ENCODE peak calls at places on chromosomes 11 and 22, in nine cellular contexts. R is CD8-positive, alpha-beta T cell; A is left ventricle myocardium inferior; Q is neuronal stem cell; D is mesenchymal stem cell; V is thoracic aorta; M is neural progenitor cell; X is mammary epithelial cell; B is fibroblast of lung. Y is an unnamed sample.

GRCh38 chr11:48055292-48056132 is 75.2 kb downstream of the PTPRJ start:
- DNase-seq in R (peak; percentile 53), A (no peak), Q (no peak), D (peak; percentile 52), V (no peak), M (no peak), X (peak; percentile 65), B (no peak), Y (no peak)

GRCh38 chr11:10659339-10660216 is 34.0 kb downstream of the IRAG1 start:
- DNase-seq in R (no peak), A (no peak), Q (no peak), D (peak; percentile 99), V (peak; percentile 61), M (no peak), X (peak; percentile 73), B (peak; percentile 84), Y (no peak)

GRCh38 chr11:128837627-128838026 is 29.5 kb downstream of the KCNJ1 start:
- DNase-seq in R (peak; percentile 32), A (no peak), Q (no peak), D (no peak), V (no peak), M (no peak), X (no peak), B (no peak), Y (no peak)

GRCh38 chr11:42840176-42840829 is 471.5 kb upstream of the API5 start:
- DNase-seq in R (no peak), A (no peak), Q (no peak), D (no peak), V (no peak), M (no peak), X (no peak), B (no peak), Y (no peak)

GRCh38 chr11:46009647-46010046 is 87.2 kb downstream of the LARGE2 start:
- DNase-seq in R (no peak), A (no peak), Q (no peak), D (no peak), V (no peak), M (no peak), X (peak; percentile 5), B (no peak), Y (no peak)

GRCh38 chr11:9574556-9574805 is 1.0 kb downstream of the WEE1 start:
- DNase-seq in R (peak; percentile 17), A (peak; percentile 29), Q (no peak), D (no peak), V (no peak), M (peak; percentile 67), X (no peak), B (no peak), Y (peak; percentile 78)

GRCh38 chr22:32775957-32776356 is 25.5 kb upstream of the TIMP3 start:
- DNase-seq in R (no peak), A (no peak), Q (no peak), D (no peak), V (no peak), M (peak; percentile 30), X (no peak), B (no peak), Y (no peak)

GRCh38 chr11:44832452-44832851 is 105.7 kb downstream of the TSPAN18 start:
- DNase-seq in R (no peak), A (no peak), Q (no peak), D (no peak), V (no peak), M (no peak), X (no peak), B (no peak), Y (no peak)

GRCh38 chr11:21783954-21784353 is 408.9 kb upstream of the ANO5 start:
- DNase-seq in R (no peak), A (no peak), Q (no peak), D (no peak), V (no peak), M (no peak), X (no peak), B (no peak), Y (no peak)

GRCh38 chr11:3090096-3090901 is 33.1 kb upstream of the CARS1 start:
- DNase-seq in R (no peak), A (no peak), Q (no peak), D (no peak), V (no peak), M (no peak), X (no peak), B (no peak), Y (no peak)

GRCh38 chr11:130124096-130124495 is 35.5 kb upstream of the ST14 start:
- DNase-seq in R (no peak), A (peak; percentile 65), Q (no peak), D (peak; percentile 94), V (peak; percentile 51), M (no peak), X (peak; percentile 89), B (peak; percentile 96), Y (peak; percentile 89)

GRCh38 chr11:113690619-113691569 is 15.2 kb downstream of the TMPRSS5 start:
- DNase-seq in R (no peak), A (no peak), Q (peak; percentile 36), D (peak; percentile 33), V (no peak), M (peak; percentile 76), X (peak; percentile 76), B (peak; percentile 44), Y (peak; percentile 53)

GRCh38 chr11:63537293-63538101 is 889 bp downstream of the PLAAT4 start:
- DNase-seq in R (no peak), A (peak; percentile 65), Q (no peak), D (no peak), V (peak; percentile 52), M (no peak), X (no peak), B (peak; percentile 68), Y (peak; percentile 74)

GRCh38 chr22:29302402-29302680 is 4.1 kb upstream of the GAS2L1 start:
- DNase-seq in R (no peak), A (no peak), Q (no peak), D (no peak), V (no peak), M (no peak), X (no peak), B (no peak), Y (no peak)

GRCh38 chr11:62669420-62670161 is 1.9 kb upstream of the UQCC3 start:
- DNase-seq in R (no peak), A (no peak), Q (no peak), D (no peak), V (no peak), M (peak; percentile 34), X (no peak), B (no peak), Y (no peak)

DNA sequence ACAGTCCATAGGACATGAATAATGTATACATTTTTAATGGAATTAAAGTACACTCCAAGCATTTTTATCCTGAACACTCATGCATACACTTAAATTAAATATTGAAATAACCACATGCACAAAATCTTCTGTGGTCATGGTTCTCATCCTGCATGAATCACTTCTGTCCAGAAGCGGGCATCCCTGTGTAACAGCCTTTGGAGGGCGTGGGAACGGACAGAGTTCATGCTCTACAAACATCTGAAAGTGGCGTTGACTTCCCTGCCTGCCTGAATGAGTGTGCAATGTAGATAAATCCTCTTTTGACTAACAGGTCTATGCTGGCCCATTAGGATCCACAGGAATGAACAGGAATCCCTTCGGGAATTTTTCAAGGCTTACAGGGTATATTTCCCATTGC is 780.2 kb downstream of the BRD1 start:
- DNase-seq in R (no peak), A (no peak), Q (no peak), D (no peak), V (no peak), M (no peak), X (no peak), B (no peak), Y (no peak)
- H3K9me3 ChIP-seq in R (no peaks in the 10 kb centered on the region), A (no peaks in the 10 kb centered on the region), Q (no peaks in the 10 kb centered on the region), D (no peaks in the 10 kb centered on the region), V (no peaks in the 10 kb centered on the region), M (no peaks in the 10 kb centered on the region), X (peaks cover 70% of the 10 kb centered on the region), B (no peaks in the 10 kb centered on the region), Y (no peaks in the 10 kb centered on the region)

DNA sequence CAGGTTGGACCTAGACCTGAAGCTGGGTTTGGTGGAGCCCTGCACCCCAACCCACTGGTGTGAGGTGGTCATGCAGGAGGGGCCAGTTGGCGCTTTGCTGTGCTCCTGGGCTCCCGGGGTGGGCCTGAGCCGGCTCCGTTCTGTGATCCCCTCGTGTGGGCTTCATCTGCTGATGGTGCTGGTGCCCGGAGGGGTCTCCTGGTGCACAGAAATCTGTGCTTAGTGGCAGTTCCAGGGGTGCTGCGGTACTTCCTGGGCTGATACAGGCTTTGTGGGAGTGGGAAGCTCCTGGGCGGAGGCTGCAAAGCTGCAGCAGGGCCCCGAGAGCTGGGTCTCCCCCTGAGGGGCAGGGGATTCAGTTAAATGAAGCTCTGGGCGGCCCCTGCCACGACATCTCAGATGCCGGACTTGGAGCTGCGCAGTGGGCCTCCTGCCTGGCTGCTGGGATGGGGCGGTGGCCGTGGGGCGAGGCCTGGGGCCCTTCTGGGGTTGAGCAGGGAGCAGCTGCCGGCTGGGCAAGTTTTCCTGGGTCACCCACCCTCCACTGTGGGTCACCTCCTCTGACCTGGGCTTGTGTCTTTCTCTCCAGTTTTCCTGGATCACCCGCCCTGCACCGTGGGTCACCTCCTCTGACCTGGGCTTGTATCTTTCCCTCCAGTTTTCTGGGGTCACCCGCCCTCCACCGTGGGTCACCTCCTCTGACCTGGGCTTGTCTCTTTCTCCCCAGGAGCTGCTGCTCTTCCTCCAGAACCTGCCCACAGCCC is 410.5 kb downstream of the TBC1D22A start:
- DNase-seq in R (no peak), A (no peak), Q (no peak), D (no peak), V (no peak), M (no peak), X (no peak), B (no peak), Y (no peak)
- H3K9me3 ChIP-seq in R (no peaks in the 10 kb centered on the region), A (no peaks in the 10 kb centered on the region), Q (peaks cover under 1% of the 10 kb centered on the region), D (no peaks in the 10 kb centered on the region), V (no peaks in the 10 kb centered on the region), M (no peaks in the 10 kb centered on the region), X (no peaks in the 10 kb centered on the region), B (no peaks in the 10 kb centered on the region), Y (no peaks in the 10 kb centered on the region)

DNA sequence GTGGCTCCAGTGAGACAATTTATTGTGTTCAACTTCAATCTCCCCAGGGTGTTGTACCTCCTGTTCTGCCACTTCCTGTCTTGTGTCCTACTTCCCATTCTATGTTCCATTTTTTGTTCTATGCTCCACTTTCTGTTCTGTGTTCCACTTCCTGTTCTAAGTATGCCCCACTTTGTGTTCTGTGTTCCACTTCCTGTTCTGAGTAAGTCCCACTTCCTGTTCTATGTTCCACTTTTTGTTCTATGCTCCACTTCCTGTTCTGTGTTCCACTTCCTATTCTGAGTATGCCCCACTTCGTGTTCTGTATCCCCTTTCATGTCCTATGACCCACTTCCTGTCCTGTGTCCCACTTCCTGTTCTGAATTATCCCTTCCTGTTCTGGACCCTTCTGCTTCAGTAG is 732.7 kb downstream of the TBC1D22A start:
- DNase-seq in R (no peak), A (no peak), Q (no peak), D (no peak), V (no peak), M (no peak), X (no peak), B (no peak), Y (no peak)
- H3K9me3 ChIP-seq in R (peaks cover 13% of the 10 kb centered on the region), A (peaks cover 13% of the 10 kb centered on the region), Q (no peaks in the 10 kb centered on the region), D (peaks cover 9% of the 10 kb centered on the region), V (no peaks in the 10 kb centered on the region), M (no peaks in the 10 kb centered on the region), X (peaks cover 47% of the 10 kb centered on the region), B (no peaks in the 10 kb centered on the region), Y (no peaks in the 10 kb centered on the region)

GRCh38 chr11:126332221-126332711 is 23.2 kb upstream of the ST3GAL4 start:
- DNase-seq in R (peak; percentile 43), A (peak; percentile 77), Q (no peak), D (peak; percentile 71), V (no peak), M (no peak), X (peak; percentile 82), B (peak; percentile 85), Y (peak; percentile 92)
- H3K9me3 ChIP-seq in R (no peaks in the 10 kb centered on the region), A (no peaks in the 10 kb centered on the region), Q (no peaks in the 10 kb centered on the region), D (no peaks in the 10 kb centered on the region), V (no peaks in the 10 kb centered on the region), M (no peaks in the 10 kb centered on the region), X (no peaks in the 10 kb centered on the region), B (no peaks in the 10 kb centered on the region), Y (no peaks in the 10 kb centered on the region)